ENCODE peak calls at places on chromosome 1, in seven cellular contexts. A, P, J, C, H, S and O are unnamed samples.

GRCh38 chr1:10419351-10419750 is 10.9 kb upstream of the CENPS start:
- DNase-seq in A (no peak), P (no peak), J (no peak), C (no peak), H (no peak), S (no peak), O (no peak)

GRCh38 chr1:10107985-10108663 is 75.4 kb downstream of the UBE4B start:
- DNase-seq in A (no peak), P (no peak), J (no peak), C (no peak), H (no peak), S (no peak), O (no peak)

GRCh38 chr1:30414086-30414850 is 309.1 kb downstream of the MATN1 start:
- DNase-seq in A (peak), P (no peak), J (no peak), C (no peak), H (no peak), S (no peak), O (no peak)

GRCh38 chr1:163066686-163067085 is 2.5 kb upstream of the RGS4 start:
- DNase-seq in A (no peak), P (no peak), J (no peak), C (no peak), H (no peak), S (no peak), O (no peak)

GRCh38 chr1:221991221-221991620 is 249.3 kb upstream of the DUSP10 start:
- DNase-seq in A (no peak), P (no peak), J (no peak), C (no peak), H (no peak), S (no peak), O (no peak)

GRCh38 chr1:67749844-67750689 is 65.1 kb downstream of the GADD45A start:
- DNase-seq in A (peak), P (no peak), J (no peak), C (no peak), H (no peak), S (no peak), O (peak)

GRCh38 chr1:237366667-237367066 is 324.7 kb downstream of the RYR2 start:
- DNase-seq in A (no peak), P (no peak), J (no peak), C (no peak), H (no peak), S (no peak), O (no peak)

GRCh38 chr1:84724128-84724860 is 34.0 kb upstream of the SSX2IP start:
- DNase-seq in A (peak), P (no peak), J (no peak), C (peak), H (no peak), S (peak), O (peak)

GRCh38 chr1:31531177-31532000 is 44.9 kb upstream of the TINAGL1 start:
- DNase-seq in A (peak), P (no peak), J (no peak), C (no peak), H (no peak), S (no peak), O (no peak)

GRCh38 chr1:47189844-47190562 is at the start of gene PDZK1IP1:
- DNase-seq in A (no peak), P (no peak), J (peak), C (no peak), H (peak), S (no peak), O (no peak)

GRCh38 chr1:58734630-58735029 is 34.8 kb upstream of the MYSM1 start:
- DNase-seq in A (no peak), P (no peak), J (no peak), C (no peak), H (no peak), S (no peak), O (no peak)